ENCODE peak calls at places on chromosomes 11 and 22, in six cellular contexts. One of them, this sample, is unnamed.

GRCh38 chr11:2267306-2267861 is 3.0 kb downstream of the ASCL2 start:
- DNase-seq in omental fat pad: no peak
- DNase-seq in left cardiac atrium: no peak
- DNase-seq in iPS DF 6.9: no peak
- DNase-seq in right lobe of liver: no peak
- DNase-seq in PC-3: no peak
- DNase-seq in this sample: no peak

GRCh38 chr11:18329196-18329870 is 7.0 kb downstream of the GTF2H1 start:
- DNase-seq in omental fat pad: no peak
- DNase-seq in left cardiac atrium: no peak
- DNase-seq in iPS DF 6.9: no peak
- DNase-seq in right lobe of liver: no peak
- DNase-seq in PC-3: peak; percentile 65
- DNase-seq in this sample: no peak

GRCh38 chr11:127816959-127817358 is 770.4 kb downstream of the ETS1 start:
- DNase-seq in omental fat pad: no peak
- DNase-seq in left cardiac atrium: no peak
- DNase-seq in iPS DF 6.9: no peak
- DNase-seq in right lobe of liver: no peak
- DNase-seq in PC-3: no peak
- DNase-seq in this sample: no peak

GRCh38 chr11:18312663-18313420 is 9.1 kb downstream of the HPS5 start:
- DNase-seq in omental fat pad: no peak
- DNase-seq in left cardiac atrium: no peak
- DNase-seq in iPS DF 6.9: no peak
- DNase-seq in right lobe of liver: no peak
- DNase-seq in PC-3: no peak
- DNase-seq in this sample: no peak

GRCh38 chr11:101334581-101334980 is 205.0 kb upstream of the PGR start:
- DNase-seq in omental fat pad: no peak
- DNase-seq in left cardiac atrium: no peak
- DNase-seq in iPS DF 6.9: no peak
- DNase-seq in right lobe of liver: no peak
- DNase-seq in PC-3: no peak
- DNase-seq in this sample: no peak

GRCh38 chr22:49670610-49671330 is 156.9 kb downstream of the BRD1 start:
- DNase-seq in omental fat pad: no peak
- DNase-seq in left cardiac atrium: peak; percentile 38
- DNase-seq in iPS DF 6.9: no peak
- DNase-seq in right lobe of liver: no peak
- DNase-seq in PC-3: no peak
- DNase-seq in this sample: peak; percentile 13

GRCh38 chr22:48630444-48630777 is 1197.3 kb downstream of the BRD1 start:
- DNase-seq in omental fat pad: no peak
- DNase-seq in left cardiac atrium: no peak
- DNase-seq in iPS DF 6.9: no peak
- DNase-seq in right lobe of liver: no peak
- DNase-seq in PC-3: no peak
- DNase-seq in this sample: no peak

GRCh38 chr22:39176673-39177455 is 24.4 kb upstream of the CBX7 start:
- DNase-seq in omental fat pad: no peak
- DNase-seq in left cardiac atrium: no peak
- DNase-seq in iPS DF 6.9: no peak
- DNase-seq in right lobe of liver: no peak
- DNase-seq in PC-3: no peak
- DNase-seq in this sample: no peak

GRCh38 chr22:41909290-41910049 is 5.4 kb downstream of the SHISA8 start:
- DNase-seq in omental fat pad: no peak
- DNase-seq in left cardiac atrium: no peak
- DNase-seq in iPS DF 6.9: no peak
- DNase-seq in right lobe of liver: no peak
- DNase-seq in PC-3: no peak
- DNase-seq in this sample: no peak

GRCh38 chr11:6390718-6391547 is 659 bp downstream of the SMPD1 start:
- DNase-seq in omental fat pad: no peak
- DNase-seq in left cardiac atrium: no peak
- DNase-seq in iPS DF 6.9: no peak
- DNase-seq in right lobe of liver: no peak
- DNase-seq in PC-3: no peak
- DNase-seq in this sample: no peak

GRCh38 chr11:34940026-34940677 is 23.7 kb downstream of the PDHX start:
- DNase-seq in omental fat pad: no peak
- DNase-seq in left cardiac atrium: no peak
- DNase-seq in iPS DF 6.9: no peak
- DNase-seq in right lobe of liver: no peak
- DNase-seq in PC-3: no peak
- DNase-seq in this sample: no peak

GRCh38 chr11:114209904-114210303 is 86.3 kb upstream of the NNMT start:
- DNase-seq in omental fat pad: no peak
- DNase-seq in left cardiac atrium: no peak
- DNase-seq in iPS DF 6.9: no peak
- DNase-seq in right lobe of liver: no peak
- DNase-seq in PC-3: no peak
- DNase-seq in this sample: no peak

GRCh38 chr11:19536131-19536530 is 176.5 kb upstream of the NAV2 start:
- DNase-seq in omental fat pad: no peak
- DNase-seq in left cardiac atrium: no peak
- DNase-seq in iPS DF 6.9: no peak
- DNase-seq in right lobe of liver: no peak
- DNase-seq in PC-3: no peak
- DNase-seq in this sample: no peak

GRCh38 chr11:75420224-75421034 is 12.6 kb downstream of the KLHL35 start:
- DNase-seq in omental fat pad: no peak
- DNase-seq in left cardiac atrium: no peak
- DNase-seq in iPS DF 6.9: no peak
- DNase-seq in right lobe of liver: no peak
- DNase-seq in PC-3: peak; percentile 48
- DNase-seq in this sample: no peak

This sample was measured in NCI-H1105.